ENCODE peak calls at places on chromosomes 11 and 22, in ten cellular contexts. X is HCT116, N is stomach, V is esophagus squamous epithelium, Z is IMR-90, U is suprapubic skin, K is HepG2, J is ovary, F is body of pancreas, S is right lobe of liver. Q is an unnamed sample.
A peak's percentile ranks its signal among the peaks of the same experiment; 100 is the strongest.

GRCh38 chr22:45400046-45400445 is 13.4 kb downstream of the SMC1B start:
- DNase-seq in X (no peak), N (no peak), V (no peak), Z (no peak), U (no peak), K (no peak), J (no peak), F (no peak), S (no peak), Q (no peak)

GRCh38 chr11:95279921-95280861 is 49.2 kb upstream of the SESN3 start:
- DNase-seq in X (no peak), N (no peak), V (no peak), Z (no peak), U (no peak), K (no peak), J (peak; percentile 18), F (peak; percentile 33), S (no peak), Q (no peak)

GRCh38 chr11:46134540-46134939 is 13.3 kb upstream of the PHF21A start:
- DNase-seq in X (no peak), N (no peak), V (no peak), Z (no peak), U (no peak), K (no peak), J (no peak), F (no peak), S (no peak), Q (no peak)

GRCh38 chr11:119741369-119742262 is 12.6 kb upstream of the NECTIN1 start:
- DNase-seq in X (no peak), N (peak; percentile 69), V (no peak), Z (no peak), U (no peak), K (peak; percentile 21), J (no peak), F (no peak), S (peak; percentile 66), Q (no peak)

GRCh38 chr22:17443413-17444203 is 74.3 kb downstream of the CECR2 start:
- DNase-seq in X (no peak), N (no peak), V (no peak), Z (no peak), U (no peak), K (no peak), J (no peak), F (no peak), S (no peak), Q (no peak)

GRCh38 chr11:76629853-76630599 is 40.5 kb downstream of the LRRC32 start:
- DNase-seq in X (no peak), N (peak; percentile 40), V (no peak), Z (peak; percentile 18), U (peak; percentile 81), K (no peak), J (peak; percentile 74), F (peak; percentile 71), S (peak; percentile 71), Q (peak; percentile 78)

GRCh38 chr11:10305964-10306918 is 1.4 kb downstream of the ADM start:
- DNase-seq in X (no peak), N (peak; percentile 34), V (no peak), Z (peak; percentile 32), U (no peak), K (no peak), J (no peak), F (no peak), S (peak; percentile 54), Q (no peak)

GRCh38 chr11:124867700-124868099 is 2.5 kb downstream of the ROBO3 start:
- DNase-seq in X (peak; percentile 13), N (no peak), V (no peak), Z (peak; percentile 32), U (no peak), K (peak; percentile 25), J (no peak), F (no peak), S (no peak), Q (no peak)

GRCh38 chr11:68040121-68040956 is 1.5 kb downstream of the TCIRG1 start:
- DNase-seq in X (no peak), N (peak; percentile 75), V (no peak), Z (peak; percentile 73), U (peak; percentile 89), K (peak; percentile 79), J (peak; percentile 61), F (peak; percentile 82), S (peak; percentile 72), Q (peak; percentile 81)

DNA sequence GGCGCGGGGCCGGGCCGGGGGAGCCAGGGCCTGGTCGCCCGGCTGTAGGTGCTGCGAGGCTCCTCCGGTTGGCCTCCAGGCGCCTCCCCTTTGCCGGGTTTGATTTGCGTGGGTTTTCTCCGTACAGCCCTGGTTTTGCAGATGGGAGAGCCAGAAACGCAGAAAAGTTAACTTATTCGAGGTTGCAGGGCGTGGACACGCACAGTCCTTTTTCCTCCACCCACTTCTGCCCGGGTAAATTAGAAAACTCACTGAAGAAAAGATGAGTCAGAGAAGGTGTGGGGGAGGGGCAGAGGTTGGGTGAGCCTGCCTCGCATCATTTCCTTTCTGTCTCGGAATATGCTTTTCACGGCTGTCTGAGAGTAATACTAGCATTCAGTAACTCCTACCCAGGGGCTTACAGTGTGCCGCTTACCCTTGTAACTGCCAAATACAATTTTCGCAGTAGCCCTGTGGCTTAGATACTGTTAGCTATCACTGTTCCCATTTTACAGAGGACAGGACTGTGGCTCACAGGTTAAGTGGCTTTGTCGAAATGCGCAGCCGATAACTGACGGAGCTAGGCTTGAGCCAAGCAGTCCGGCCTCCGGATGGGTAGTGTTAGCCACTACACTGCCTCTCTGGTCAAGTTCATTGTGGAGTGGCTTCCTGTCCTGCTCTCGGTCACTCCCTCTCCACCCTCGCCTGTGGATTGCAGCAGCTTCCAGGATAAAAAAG is 811 bp downstream of the FADD start:
- DNase-seq in X (peak; percentile 19), N (peak; percentile 67), V (peak; percentile 21), Z (peak; percentile 86), U (no peak), K (peak; percentile 59), J (peak; percentile 61), F (peak; percentile 78), S (no peak), Q (peak; percentile 93)
- TF ChIP-seq POLR2A in X (no peak), N (no peak), V (no peak), Z (peak; percentile 89), U (no peak), K (peak; percentile 47), J (no peak), F (peak; percentile 28), S (peak; percentile 40), Q (peak; percentile 43)

GRCh38 chr22:27846248-27846760 is 44.7 kb upstream of the MN1 start:
- DNase-seq in X (no peak), N (no peak), V (no peak), Z (no peak), U (peak; percentile 11), K (no peak), J (no peak), F (no peak), S (no peak), Q (no peak)

GRCh38 chr22:27845603-27846100 is 44.1 kb upstream of the MN1 start:
- DNase-seq in X (no peak), N (no peak), V (no peak), Z (no peak), U (peak; percentile 18), K (no peak), J (no peak), F (no peak), S (no peak), Q (no peak)

GRCh38 chr22:27844256-27844655 is 42.7 kb upstream of the MN1 start:
- DNase-seq in X (no peak), N (no peak), V (no peak), Z (no peak), U (peak; percentile 64), K (no peak), J (no peak), F (no peak), S (peak; percentile 33), Q (no peak)

GRCh38 chr22:27843441-27843840 is 41.9 kb upstream of the MN1 start:
- DNase-seq in X (no peak), N (no peak), V (no peak), Z (no peak), U (peak; percentile 68), K (no peak), J (no peak), F (no peak), S (peak; percentile 28), Q (no peak)

DNA sequence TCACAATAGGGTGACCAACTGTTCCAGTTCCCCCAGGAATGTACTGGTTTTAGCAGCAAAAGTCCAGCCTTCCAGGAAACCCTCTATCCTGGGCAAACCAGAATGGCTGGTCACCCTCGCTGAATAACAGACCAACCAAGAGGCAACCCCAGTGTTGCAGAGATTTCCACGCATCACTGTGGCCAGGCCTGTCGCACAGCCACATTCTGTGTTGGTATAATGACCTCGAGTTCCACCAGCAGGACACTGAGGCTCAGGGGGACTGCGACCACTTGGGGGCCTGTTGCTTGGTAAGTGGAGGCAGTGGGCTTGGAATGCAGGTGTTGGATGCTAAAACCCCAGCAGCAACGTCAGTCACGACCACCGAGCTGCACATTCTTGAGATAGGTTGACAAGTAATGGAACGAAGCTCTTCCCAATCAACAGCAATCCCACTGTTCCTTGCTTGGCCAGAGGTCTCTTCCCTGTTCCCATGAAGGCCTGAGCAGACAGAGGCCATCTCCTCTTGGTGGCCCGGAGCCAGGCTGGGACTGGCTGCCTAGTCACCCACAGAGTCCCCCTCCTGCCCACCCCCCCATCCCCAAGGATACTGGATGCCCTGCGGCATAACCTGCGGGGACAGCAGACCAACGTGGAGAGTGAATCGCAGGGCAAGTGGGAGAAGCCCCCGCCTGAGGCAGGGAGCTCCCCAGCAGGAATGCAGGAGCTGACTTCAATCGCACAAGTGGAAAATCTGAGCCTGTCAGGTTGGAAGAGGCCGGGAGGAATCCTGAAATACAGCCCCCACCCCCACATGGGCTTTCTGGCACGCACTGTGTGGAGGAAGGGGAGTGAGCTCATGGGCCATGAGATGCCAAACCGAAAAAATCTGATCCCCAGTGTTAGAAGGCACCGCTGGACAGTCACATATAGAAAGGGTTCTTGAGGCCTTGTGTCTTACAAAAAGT is 43.4 kb upstream of the MN1 start:
- DNase-seq in X (no peak), N (no peak), V (no peak), Z (no peak), U (peak; percentile 61), K (no peak), J (no peak), F (no peak), S (peak; percentile 26), Q (no peak)
- H3K27ac ChIP-seq in X (no peak overlapping the region), N (no peak overlapping the region), V (no peak overlapping the region), Z (no peak overlapping the region), U (no peak overlapping the region), K (no peak overlapping the region), J (no peak overlapping the region), F (no peak overlapping the region), S (no peak overlapping the region), Q (no peak overlapping the region)

DNA sequence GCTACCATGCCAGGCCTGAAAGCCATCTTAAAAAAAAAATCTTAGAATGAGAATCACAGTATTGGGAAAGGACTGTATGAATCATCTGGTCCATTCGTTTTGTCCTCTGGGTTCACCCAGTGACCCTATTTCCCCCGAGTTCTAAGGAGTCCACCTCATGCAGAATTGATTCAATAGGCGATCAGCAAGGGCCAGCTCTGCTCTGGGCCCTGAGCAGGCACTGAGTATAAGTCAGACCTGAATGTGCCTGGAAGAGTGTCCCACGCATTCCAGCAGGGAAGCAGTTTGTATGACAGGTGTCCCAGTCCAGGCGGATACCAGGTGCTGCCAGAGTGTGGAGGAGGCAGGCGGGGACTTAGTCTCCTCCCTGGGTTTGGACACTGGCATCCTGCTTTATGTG is 883 bp upstream of the HMOX1 start:
- DNase-seq in X (no peak), N (no peak), V (no peak), Z (peak; percentile 17), U (no peak), K (no peak), J (no peak), F (no peak), S (no peak), Q (peak; percentile 43)
- H3K4me1 ChIP-seq in X (peaks cover 63% of the 10 kb centered on the region), N (peaks cover 14% of the 10 kb centered on the region), V (peaks cover 13% of the 10 kb centered on the region), Z (peaks cover 38% of the 10 kb centered on the region), U (peaks cover 52% of the 10 kb centered on the region), K (peaks cover 90% of the 10 kb centered on the region), J (peaks cover 21% of the 10 kb centered on the region), F (peaks cover 39% of the 10 kb centered on the region), S (no peaks in the 10 kb centered on the region), Q (peaks cover 31% of the 10 kb centered on the region)

GRCh38 chr11:65134952-65135632 is 773 bp upstream of the SYVN1 start:
- DNase-seq in X (peak; percentile 95), N (peak; percentile 98), V (no peak), Z (peak; percentile 97), U (peak; percentile 94), K (peak; percentile 97), J (peak; percentile 94), F (peak; percentile 99), S (peak; percentile 98), Q (peak; percentile 97)
- TF ChIP-seq POLR2A in X (peak; percentile 83), N (no peak), V (no peak), Z (no peak), U (no peak), K (peak; percentile 82), J (peak; percentile 15), F (no peak), S (no peak), Q (no peak)